ENCODE peak calls at places on chromosomes 12 and 14, in seven cellular contexts. Y is fibroblast of lung, P is tibial artery, N is tibial nerve, D is skeletal muscle cell, L is body of pancreas, B is neuronal stem cell. J is an unnamed sample.

GRCh38 chr12:116039081-116039480 is 238.4 kb downstream of the MED13L start:
- DNase-seq in Y (no peak), P (no peak), N (no peak), D (no peak), L (no peak), B (no peak), J (no peak)

GRCh38 chr12:62250671-62251608 is 9.3 kb upstream of the USP15 start:
- DNase-seq in Y (peak), P (no peak), N (no peak), D (no peak), L (no peak), B (no peak), J (peak)

GRCh38 chr12:93415723-93416464 is 25.9 kb downstream of the UBE2N start:
- DNase-seq in Y (peak), P (no peak), N (no peak), D (no peak), L (no peak), B (no peak), J (peak)

GRCh38 chr14:61653507-61653906 is 41.8 kb upstream of the HIF1A start:
- DNase-seq in Y (peak), P (no peak), N (peak), D (no peak), L (no peak), B (no peak), J (peak)

GRCh38 chr12:78726854-78727253 is 137.7 kb upstream of the SYT1 start:
- DNase-seq in Y (no peak), P (no peak), N (no peak), D (no peak), L (no peak), B (no peak), J (no peak)

GRCh38 chr14:86521032-86521730 is 991.2 kb downstream of the FLRT2 start:
- DNase-seq in Y (no peak), P (no peak), N (no peak), D (no peak), L (peak), B (no peak), J (no peak)

GRCh38 chr14:53564870-53565269 is 391.8 kb downstream of the BMP4 start:
- DNase-seq in Y (no peak), P (no peak), N (no peak), D (no peak), L (no peak), B (no peak), J (no peak)

GRCh38 chr14:61661471-61661988 is 33.8 kb upstream of the HIF1A start:
- DNase-seq in Y (peak), P (no peak), N (no peak), D (no peak), L (no peak), B (no peak), J (peak)

GRCh38 chr14:76015668-76016067 is 30.1 kb downstream of the IFT43 start:
- DNase-seq in Y (no peak), P (no peak), N (no peak), D (no peak), L (no peak), B (no peak), J (no peak)

GRCh38 chr12:30779178-30779577 is 24.4 kb upstream of the CAPRIN2 start:
- DNase-seq in Y (no peak), P (no peak), N (no peak), D (no peak), L (no peak), B (no peak), J (no peak)

GRCh38 chr12:21940972-21941521 is at the start of gene ABCC9:
- DNase-seq in Y (peak), P (peak), N (peak), D (no peak), L (peak), B (peak), J (peak)

GRCh38 chr12:91370086-91370868 is 187.7 kb upstream of the DCN start:
- DNase-seq in Y (no peak), P (no peak), N (no peak), D (no peak), L (no peak), B (no peak), J (no peak)

GRCh38 chr12:67625004-67625403 is 23.5 kb upstream of the DYRK2 start:
- DNase-seq in Y (no peak), P (no peak), N (no peak), D (no peak), L (no peak), B (no peak), J (no peak)

DNA sequence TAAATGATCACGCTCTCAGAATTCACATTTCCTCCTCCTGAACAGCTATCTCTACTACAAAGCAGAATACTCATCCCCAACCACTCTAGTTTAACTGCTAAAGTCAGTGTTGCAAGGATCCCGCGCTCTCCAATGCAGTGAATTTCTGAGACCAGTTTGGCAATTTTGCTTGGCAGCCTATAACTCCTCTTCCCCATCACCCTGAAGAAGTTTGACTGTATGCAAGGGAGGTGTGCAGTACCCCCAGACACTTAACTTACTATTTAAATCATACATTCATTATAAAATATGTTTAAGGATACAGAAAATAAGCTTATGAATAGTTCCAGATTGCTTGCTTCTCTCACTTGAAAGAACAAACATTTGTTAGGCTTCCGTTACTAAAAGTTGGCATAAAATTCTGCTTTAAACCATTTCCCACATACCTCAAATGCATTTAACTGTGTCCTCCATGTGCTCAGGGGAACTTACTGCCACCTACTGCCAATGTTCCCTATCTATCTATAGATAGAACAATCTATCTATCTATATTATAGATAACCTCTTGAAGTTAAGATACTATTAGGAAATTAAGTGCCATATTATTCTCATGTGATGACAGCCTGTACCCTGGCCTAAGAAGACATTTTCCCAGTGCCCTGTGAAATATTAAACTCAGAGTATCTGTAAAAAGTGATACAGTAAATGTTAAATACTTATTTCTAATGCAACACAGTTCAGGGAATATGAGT is 2.4 kb downstream of the LGR5 start:
- DNase-seq in Y (no peak), P (no peak), N (no peak), D (no peak), L (no peak), B (no peak), J (no peak)
- H3K4me3 ChIP-seq in Y (no peak), P (no peak), N (no peak), D (no peak), L (no peak), B (no peak), J (no peak)

GRCh38 chr12:125983784-125984510 is 918.7 kb downstream of the AACS start:
- DNase-seq in Y (no peak), P (no peak), N (no peak), D (no peak), L (peak), B (peak), J (no peak)
- H3K4me3 ChIP-seq in Y (no peak), P (peak), N (peak), D (peak), L (peak), B (peak), J (peak)

GRCh38 chr12:13882176-13882575 is 99.2 kb downstream of the GRIN2B start:
- DNase-seq in Y (no peak), P (no peak), N (no peak), D (no peak), L (no peak), B (no peak), J (no peak)

GRCh38 chr12:13880613-13881012 is 100.8 kb downstream of the GRIN2B start:
- DNase-seq in Y (no peak), P (no peak), N (no peak), D (no peak), L (no peak), B (no peak), J (no peak)
- H3K4me3 ChIP-seq in Y (no peak), P (no peak), N (no peak), D (no peak), L (no peak), B (no peak), J (no peak)

DNA sequence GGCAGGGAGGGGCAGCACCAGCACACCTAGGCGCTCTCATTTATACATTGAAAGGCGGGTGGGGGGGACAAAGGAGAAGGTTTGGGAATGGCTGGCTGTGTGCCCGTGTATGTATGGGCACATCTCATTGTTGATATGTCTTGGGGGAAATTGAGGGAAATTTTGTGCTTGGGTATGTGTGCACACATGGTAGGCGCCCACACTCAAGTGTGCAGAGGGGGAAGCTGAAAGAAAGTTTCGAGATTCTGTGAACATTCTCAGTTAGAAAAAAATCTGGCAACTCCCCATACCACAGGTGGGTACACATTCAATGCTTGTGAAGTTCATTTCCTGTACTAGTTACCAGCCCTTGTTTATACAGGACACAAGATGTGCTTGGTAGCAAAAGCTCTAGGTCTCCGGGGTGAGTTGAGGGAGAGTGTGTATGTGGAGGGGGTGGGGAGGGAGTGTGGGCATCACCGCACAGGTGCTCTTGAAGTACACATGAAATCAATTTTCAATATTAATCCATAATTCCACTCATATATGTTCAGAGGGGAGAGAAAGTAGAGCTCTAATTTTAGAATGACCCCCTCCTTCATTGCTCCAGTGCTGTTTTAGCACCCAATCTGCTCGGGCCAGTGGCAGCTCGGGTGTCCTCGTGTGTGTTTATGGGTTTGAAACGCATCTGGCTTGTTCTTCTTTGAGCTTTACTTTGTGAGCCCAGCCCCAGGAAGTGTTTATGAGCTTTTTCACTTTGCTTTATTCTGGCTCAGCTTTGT is 286.0 kb downstream of the ZFP36L1 start:
- DNase-seq in Y (no peak), P (no peak), N (no peak), D (no peak), L (peak), B (no peak), J (no peak)
- H3K4me3 ChIP-seq in Y (no peak), P (no peak), N (no peak), D (no peak), L (no peak), B (no peak), J (no peak)

DNA sequence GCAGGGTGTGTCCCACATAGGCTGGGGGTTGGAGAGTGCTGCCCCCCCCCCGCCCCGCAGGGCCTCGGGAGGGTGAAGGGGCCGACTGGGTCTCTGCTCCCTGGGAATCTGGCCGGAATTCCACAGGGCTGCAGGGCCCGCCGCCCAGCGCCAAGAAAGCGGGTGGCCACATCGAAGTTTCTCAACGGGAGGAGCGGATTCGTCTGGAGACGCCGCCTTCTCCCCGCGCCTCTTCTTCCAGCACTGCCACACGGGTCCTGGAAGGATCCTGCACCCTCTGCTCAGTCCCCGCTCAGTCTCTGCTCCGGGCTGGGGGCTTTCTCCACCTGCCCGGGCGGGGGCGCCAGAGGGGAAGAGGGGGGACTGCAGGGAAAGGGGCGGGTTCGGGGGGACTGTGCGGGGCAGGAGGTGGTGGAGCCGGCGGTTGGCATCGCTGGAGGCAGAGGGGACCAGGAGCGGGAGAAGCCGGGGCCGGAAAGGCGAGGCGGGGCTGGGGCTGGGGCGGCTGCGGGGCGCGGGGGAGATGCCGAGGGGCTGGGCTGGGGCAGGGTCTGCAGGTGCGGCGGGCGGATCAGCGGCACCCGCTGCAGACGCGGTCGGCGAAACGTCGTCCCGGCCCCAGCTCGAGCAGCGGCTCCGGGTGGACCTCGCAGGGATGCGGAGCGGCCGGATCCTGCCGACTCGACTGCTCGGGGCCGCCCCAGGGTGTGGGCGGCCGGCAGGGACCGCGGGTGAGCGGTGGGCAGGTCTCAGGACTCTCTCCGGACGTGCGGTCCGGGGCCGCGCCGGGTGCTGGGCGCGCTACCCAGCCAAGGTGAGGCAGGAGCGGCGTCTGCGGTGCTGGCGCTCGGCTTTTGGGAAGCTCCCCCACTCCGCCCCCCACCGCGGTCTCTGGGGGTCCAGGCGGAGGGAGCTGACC is 811.4 kb upstream of the TMEM132C start:
- DNase-seq in Y (no peak), P (no peak), N (no peak), D (no peak), L (no peak), B (peak), J (no peak)
- H3K4me3 ChIP-seq in Y (no peak), P (peak), N (no peak), D (peak), L (no peak), B (no peak), J (peak)

DNA sequence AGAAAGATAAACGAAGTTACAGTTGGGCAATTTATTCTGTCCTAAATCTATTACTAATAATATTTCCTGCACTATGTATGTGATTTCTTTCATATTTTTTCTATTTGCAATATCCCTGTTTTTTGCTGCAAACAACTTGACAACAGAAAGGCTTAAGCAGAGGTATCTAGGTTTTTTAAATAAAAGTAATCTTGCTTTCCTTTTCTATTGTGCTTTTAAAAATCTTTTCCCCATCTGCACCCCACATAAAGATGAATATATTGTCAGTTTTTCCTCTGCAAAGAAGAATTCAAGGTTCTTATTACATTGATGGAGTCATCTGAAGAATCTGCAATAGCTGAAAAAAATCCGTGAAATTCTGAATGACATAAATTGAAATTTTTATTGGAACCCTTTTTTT is 502 bp upstream of the RALGAPA1 start:
- DNase-seq in Y (no peak), P (no peak), N (no peak), D (no peak), L (no peak), B (no peak), J (no peak)
- H3K4me3 ChIP-seq in Y (peak), P (peak), N (no peak), D (peak), L (no peak), B (no peak), J (no peak)

DNA sequence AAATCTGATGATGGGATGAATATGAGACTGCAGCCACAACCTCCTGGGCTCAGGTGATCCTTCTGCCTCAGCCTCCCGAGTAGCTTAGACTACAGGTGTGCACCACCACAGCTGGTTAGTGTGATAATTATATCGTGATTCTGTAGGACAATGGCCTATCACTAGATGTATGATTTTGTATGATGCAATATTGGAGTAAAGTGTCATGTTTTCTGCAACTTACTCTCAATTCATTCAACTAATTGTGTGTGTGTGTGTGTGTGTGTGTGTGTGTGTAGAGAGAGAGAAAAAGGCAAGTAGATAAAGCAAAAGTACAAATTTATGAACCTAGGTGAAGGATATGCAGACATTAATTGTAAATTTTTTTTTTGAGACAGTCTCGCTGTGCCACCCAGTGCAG is 10.7 kb downstream of the RAD52 start:
- DNase-seq in Y (no peak), P (no peak), N (no peak), D (no peak), L (no peak), B (no peak), J (no peak)
- H3K4me3 ChIP-seq in Y (no peak), P (no peak), N (no peak), D (no peak), L (no peak), B (no peak), J (no peak)

J was measured in brain microvascular endothelial cell.